ENCODE peak calls at places on chromosomes 2 and 18, in five cellular contexts. D is upper lobe of right lung, N is suprapubic skin, O is astrocyte of the spinal cord, Q is coronary artery. J is an unnamed sample.

GRCh38 chr2:20482711-20483110 is 35.8 kb downstream of the RHOB start:
- DNase-seq in D (no peak), N (no peak), O (no peak), Q (no peak), J (no peak)

GRCh38 chr2:150438654-150439053 is 48.8 kb downstream of the RND3 start:
- DNase-seq in D (no peak), N (no peak), O (no peak), Q (no peak), J (no peak)

GRCh38 chr2:37614061-37614802 is 57.2 kb downstream of the CDC42EP3 start:
- DNase-seq in D (no peak), N (no peak), O (peak), Q (no peak), J (peak)

GRCh38 chr18:51039138-51040112 is 9.4 kb downstream of the SMAD4 start:
- DNase-seq in D (no peak), N (no peak), O (peak), Q (no peak), J (peak)

GRCh38 chr2:46053502-46054094 is 243.6 kb upstream of the EPAS1 start:
- DNase-seq in D (no peak), N (no peak), O (no peak), Q (no peak), J (no peak)

GRCh38 chr2:96832751-96833507 is 10.9 kb downstream of the ANKRD23 start:
- DNase-seq in D (peak), N (no peak), O (peak), Q (peak), J (peak)

GRCh38 chr2:95552911-95553310 is 38.9 kb upstream of the TRIM43 start:
- DNase-seq in D (no peak), N (no peak), O (peak), Q (no peak), J (peak)

GRCh38 chr2:78999410-78999809 is 26.1 kb upstream of the REG3G start:
- DNase-seq in D (no peak), N (no peak), O (no peak), Q (no peak), J (peak)

GRCh38 chr2:99765919-99766318 is 276.1 kb upstream of the REV1 start:
- DNase-seq in D (no peak), N (no peak), O (no peak), Q (no peak), J (no peak)

GRCh38 chr2:25251461-25252273 is 83.3 kb upstream of the POMC start:
- DNase-seq in D (peak), N (no peak), O (peak), Q (no peak), J (no peak)

GRCh38 chr2:149489452-149489851 is 98.1 kb downstream of the MMADHC start:
- DNase-seq in D (no peak), N (no peak), O (no peak), Q (no peak), J (no peak)

GRCh38 chr18:27007880-27008279 is 142.4 kb upstream of the AQP4 start:
- DNase-seq in D (no peak), N (no peak), O (no peak), Q (no peak), J (no peak)

GRCh38 chr18:77057043-77057442 is 75.5 kb downstream of the MBP start:
- DNase-seq in D (no peak), N (no peak), O (no peak), Q (no peak), J (peak)

GRCh38 chr2:16008331-16008850 is 68.0 kb downstream of the MYCN start:
- DNase-seq in D (no peak), N (no peak), O (no peak), Q (no peak), J (no peak)

GRCh38 chr2:17558878-17559277 is 18.4 kb downstream of the VSNL1 start:
- DNase-seq in D (no peak), N (no peak), O (no peak), Q (no peak), J (no peak)

GRCh38 chr2:85265304-85265703 is 62.5 kb downstream of the TGOLN2 start:
- DNase-seq in D (no peak), N (no peak), O (no peak), Q (no peak), J (no peak)

GRCh38 chr2:97734061-97734912 is 20.9 kb downstream of the ZAP70 start:
- DNase-seq in D (peak), N (peak), O (no peak), Q (no peak), J (no peak)

GRCh38 chr2:3610415-3610814 is 15.5 kb downstream of the COLEC11 start:
- DNase-seq in D (peak), N (peak), O (no peak), Q (peak), J (no peak)

GRCh38 chr2:99420031-99420430 is 69.8 kb downstream of the REV1 start:
- DNase-seq in D (no peak), N (no peak), O (peak), Q (no peak), J (no peak)

GRCh38 chr2:53036196-53036595 is 731.4 kb upstream of the CHAC2 start:
- DNase-seq in D (no peak), N (no peak), O (peak), Q (no peak), J (peak)

GRCh38 chr2:144471316-144472045 is 48.4 kb downstream of the ZEB2 start:
- DNase-seq in D (no peak), N (no peak), O (no peak), Q (no peak), J (no peak)

GRCh38 chr2:183172220-183172887 is 48.1 kb downstream of the NUP35 start:
- DNase-seq in D (peak), N (no peak), O (no peak), Q (no peak), J (no peak)

GRCh38 chr18:2380101-2380500 is 191.2 kb downstream of the METTL4 start:
- DNase-seq in D (no peak), N (no peak), O (no peak), Q (no peak), J (no peak)

GRCh38 chr2:28522479-28522878 is 26.6 kb downstream of the PLB1 start:
- DNase-seq in D (no peak), N (no peak), O (no peak), Q (no peak), J (no peak)

GRCh38 chr2:142180820-142181533 is 50.2 kb upstream of the LRP1B start:
- DNase-seq in D (no peak), N (no peak), O (no peak), Q (no peak), J (peak)

GRCh38 chr2:163652741-163653140 is 83.1 kb downstream of the FIGN start:
- DNase-seq in D (no peak), N (no peak), O (no peak), Q (no peak), J (no peak)

GRCh38 chr2:84900951-84901350 is 4.5 kb upstream of the TMSB10 start:
- DNase-seq in D (no peak), N (no peak), O (no peak), Q (no peak), J (no peak)

GRCh38 chr18:59871711-59872362 is 28.0 kb upstream of the PMAIP1 start:
- DNase-seq in D (no peak), N (peak), O (no peak), Q (no peak), J (no peak)

GRCh38 chr2:219119422-219120043 is 41.1 kb downstream of the NHEJ1 start:
- DNase-seq in D (peak), N (peak), O (peak), Q (no peak), J (peak)

GRCh38 chr2:69642709-69643601 is 584 bp downstream of the AAK1 start:
- DNase-seq in D (peak), N (no peak), O (peak), Q (no peak), J (peak)

GRCh38 chr2:134282638-134283400 is 28.9 kb downstream of the MGAT5 start:
- DNase-seq in D (no peak), N (no peak), O (no peak), Q (no peak), J (no peak)

GRCh38 chr2:136025057-136025973 is 39.9 kb upstream of the DARS1 start:
- DNase-seq in D (peak), N (no peak), O (peak), Q (no peak), J (peak)
- H3K4me3 ChIP-seq in D (no peak), N (peak), O (no peak), Q (peak), J (peak)

GRCh38 chr2:27378096-27378808 is 2.3 kb downstream of the ZNF513 start:
- DNase-seq in D (peak), N (no peak), O (no peak), Q (no peak), J (peak)
- TF ChIP-seq CTCF in D (no peak), N (no peak), O (peak), Q (no peak), J (peak)

DNA sequence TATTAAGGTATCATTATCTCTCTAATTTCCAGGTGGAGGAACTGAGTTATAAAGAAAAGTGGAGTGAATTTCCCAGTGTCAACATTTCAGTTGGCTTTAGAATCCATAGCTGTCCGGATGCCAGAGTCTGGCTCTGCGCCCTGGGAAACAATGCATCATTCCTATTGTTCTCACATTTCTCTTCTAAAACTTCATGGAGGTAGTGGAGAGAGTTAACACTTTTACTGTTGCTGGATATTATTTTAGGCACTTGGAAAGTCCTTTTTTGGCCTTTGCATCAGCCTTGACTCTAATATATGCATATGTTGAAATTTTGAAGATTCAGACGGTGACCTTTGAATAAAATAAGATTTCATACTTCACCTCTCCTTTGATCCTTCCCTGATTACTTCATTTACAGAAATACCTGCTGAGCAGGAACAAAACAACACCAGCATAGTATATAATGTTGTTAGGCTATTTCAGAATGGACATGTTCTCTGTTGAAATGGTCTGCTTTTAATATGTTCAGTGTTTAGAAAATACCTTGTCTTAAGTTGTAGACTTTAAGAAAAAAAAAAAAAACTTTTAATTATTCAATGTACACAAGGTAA is 148.8 kb downstream of the EPHA4 start:
- DNase-seq in D (no peak), N (no peak), O (peak), Q (no peak), J (peak)
- H3K4me3 ChIP-seq in D (no peak), N (no peak), O (no peak), Q (no peak), J (no peak)

GRCh38 chr2:39778233-39778632 is 825 bp downstream of the THUMPD2 start:
- DNase-seq in D (no peak), N (no peak), O (no peak), Q (no peak), J (no peak)
- TF ChIP-seq CTCF in D (no peak), N (no peak), O (no peak), Q (no peak), J (no peak)

DNA sequence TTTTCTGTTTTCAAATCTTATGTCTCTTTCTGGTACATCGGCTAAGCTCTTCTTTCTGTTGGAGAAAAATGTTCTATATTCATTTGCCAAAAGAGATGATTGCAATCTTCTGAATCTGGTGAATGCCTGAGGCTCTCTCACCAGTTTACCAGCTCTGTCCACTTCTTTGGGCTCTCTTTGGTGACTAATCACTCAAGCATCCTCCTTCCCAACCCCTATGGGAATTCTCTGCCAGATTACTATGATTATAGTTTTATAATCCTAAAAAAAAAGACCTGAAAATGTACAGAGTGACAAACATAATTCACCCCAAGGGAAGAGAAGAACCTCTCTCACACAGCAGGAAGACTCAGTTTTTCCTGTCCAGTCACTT is 187.3 kb downstream of the CAMKMT start:
- DNase-seq in D (no peak), N (no peak), O (peak), Q (no peak), J (peak)
- H3K4me3 ChIP-seq in D (no peak), N (no peak), O (no peak), Q (no peak), J (no peak)